ENCODE peak calls at places on chromosomes 2 and 18, in nine cellular contexts. B is psoas muscle, T is small intestine, Q is HepG2, M is endodermal cell, O is dorsolateral prefrontal cortex, U is adrenal gland, J is iPS DF 6.9, H is uterus. L is an unnamed sample.

GRCh38 chr2:11612553-11613215 is 57.3 kb downstream of the NTSR2 start:
- DNase-seq in B (no peak), T (no peak), Q (no peak), M (no peak), O (peak), U (no peak), J (no peak), H (no peak), L (no peak)

GRCh38 chr2:241036964-241037421 is 38.6 kb downstream of the SNED1 start:
- DNase-seq in B (no peak), T (no peak), Q (no peak), M (no peak), O (no peak), U (no peak), J (no peak), H (no peak), L (no peak)

GRCh38 chr18:8801263-8801901 is 96.0 kb downstream of the MTCL1 start:
- DNase-seq in B (no peak), T (no peak), Q (no peak), M (no peak), O (no peak), U (no peak), J (no peak), H (no peak), L (peak)

GRCh38 chr2:98457045-98457696 is 12.5 kb downstream of the INPP4A start:
- DNase-seq in B (no peak), T (no peak), Q (no peak), M (peak), O (no peak), U (no peak), J (no peak), H (no peak), L (peak)

GRCh38 chr2:228689049-228689448 is 507.6 kb upstream of the SPHKAP start:
- DNase-seq in B (no peak), T (no peak), Q (no peak), M (peak), O (no peak), U (no peak), J (peak), H (no peak), L (peak)

GRCh38 chr18:79476918-79477685 is 81.4 kb downstream of the NFATC1 start:
- DNase-seq in B (peak), T (no peak), Q (peak), M (no peak), O (no peak), U (no peak), J (no peak), H (no peak), L (no peak)

GRCh38 chr2:30770791-30771190 is 36.5 kb downstream of the CAPN13 start:
- DNase-seq in B (no peak), T (no peak), Q (no peak), M (peak), O (no peak), U (no peak), J (no peak), H (no peak), L (no peak)

GRCh38 chr2:107936427-107937359 is 49.6 kb upstream of the SLC5A7 start:
- DNase-seq in B (no peak), T (peak), Q (peak), M (peak), O (no peak), U (no peak), J (no peak), H (no peak), L (peak)

GRCh38 chr18:23163786-23164583 is 28.7 kb downstream of the CABLES1 start:
- DNase-seq in B (no peak), T (no peak), Q (no peak), M (peak), O (no peak), U (no peak), J (no peak), H (no peak), L (no peak)

GRCh38 chr2:130728007-130728454 is 839 bp upstream of the GPR148 start:
- DNase-seq in B (no peak), T (no peak), Q (no peak), M (no peak), O (no peak), U (peak), J (no peak), H (no peak), L (peak)

GRCh38 chr2:14773696-14774095 is 141.2 kb downstream of the LRATD1 start:
- DNase-seq in B (no peak), T (no peak), Q (no peak), M (no peak), O (no peak), U (no peak), J (no peak), H (no peak), L (no peak)

GRCh38 chr2:25232248-25232825 is 64.0 kb upstream of the POMC start:
- DNase-seq in B (no peak), T (no peak), Q (no peak), M (no peak), O (no peak), U (no peak), J (no peak), H (no peak), L (no peak)

GRCh38 chr18:23675236-23675635 is 12.5 kb upstream of the ANKRD29 start:
- DNase-seq in B (no peak), T (no peak), Q (no peak), M (no peak), O (no peak), U (no peak), J (no peak), H (no peak), L (no peak)

GRCh38 chr18:74281639-74282358 is 10.0 kb downstream of the CYB5A start:
- DNase-seq in B (no peak), T (no peak), Q (peak), M (no peak), O (no peak), U (peak), J (no peak), H (no peak), L (peak)

GRCh38 chr2:148814853-148815419 is 60.1 kb upstream of the KIF5C start:
- DNase-seq in B (no peak), T (no peak), Q (no peak), M (no peak), O (no peak), U (peak), J (no peak), H (peak), L (peak)
- H3K4me3 ChIP-seq in B (no peak), T (no peak), Q (no peak), M (no peak), O (no peak), U (no peak), J (no peak), H (no peak), L (no peak)

GRCh38 chr2:62672601-62673000 is 32.9 kb upstream of the EHBP1 start:
- DNase-seq in B (no peak), T (no peak), Q (peak), M (peak), O (no peak), U (peak), J (peak), H (no peak), L (peak)
- H3K27ac ChIP-seq in B (no peak), T (no peak), Q (no peak), M (peak), O (no peak), U (no peak), J (no peak), H (peak), L (peak)

GRCh38 chr2:8525582-8526402 is 156.1 kb upstream of the ID2 start:
- DNase-seq in B (peak), T (peak), Q (peak), M (peak), O (peak), U (peak), J (no peak), H (peak), L (peak)

GRCh38 chr2:8524388-8524787 is 157.5 kb upstream of the ID2 start:
- DNase-seq in B (no peak), T (no peak), Q (no peak), M (no peak), O (no peak), U (peak), J (no peak), H (no peak), L (no peak)

GRCh38 chr2:8526403-8526696 is 155.5 kb upstream of the ID2 start:
- DNase-seq in B (no peak), T (no peak), Q (no peak), M (no peak), O (no peak), U (no peak), J (no peak), H (no peak), L (no peak)

GRCh38 chr2:8524823-8525222 is 157.0 kb upstream of the ID2 start:
- DNase-seq in B (no peak), T (no peak), Q (no peak), M (no peak), O (no peak), U (no peak), J (no peak), H (no peak), L (no peak)

DNA sequence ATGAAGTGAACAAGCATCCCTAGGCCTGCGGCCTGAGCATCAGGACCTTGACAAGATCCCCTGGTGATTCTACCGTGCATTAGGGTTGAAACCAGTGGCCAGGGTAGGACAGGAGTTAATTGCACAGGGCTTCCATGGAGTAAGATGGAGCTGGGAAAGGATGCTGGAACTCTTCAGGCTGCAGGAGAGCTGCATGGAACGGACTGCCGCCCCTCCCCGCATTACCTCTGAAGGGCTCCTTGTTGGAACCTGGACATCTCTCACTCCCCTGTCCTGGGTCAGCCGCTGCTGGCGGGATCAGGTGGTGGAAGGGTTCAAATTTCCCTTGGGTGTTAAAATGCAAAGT is 156.6 kb upstream of the ID2 start:
- DNase-seq in B (no peak), T (no peak), Q (no peak), M (no peak), O (no peak), U (no peak), J (no peak), H (no peak), L (no peak)
- H3K4me3 ChIP-seq in B (no peak), T (no peak), Q (no peak), M (no peak), O (no peak), U (no peak), J (no peak), H (no peak), L (no peak)

DNA sequence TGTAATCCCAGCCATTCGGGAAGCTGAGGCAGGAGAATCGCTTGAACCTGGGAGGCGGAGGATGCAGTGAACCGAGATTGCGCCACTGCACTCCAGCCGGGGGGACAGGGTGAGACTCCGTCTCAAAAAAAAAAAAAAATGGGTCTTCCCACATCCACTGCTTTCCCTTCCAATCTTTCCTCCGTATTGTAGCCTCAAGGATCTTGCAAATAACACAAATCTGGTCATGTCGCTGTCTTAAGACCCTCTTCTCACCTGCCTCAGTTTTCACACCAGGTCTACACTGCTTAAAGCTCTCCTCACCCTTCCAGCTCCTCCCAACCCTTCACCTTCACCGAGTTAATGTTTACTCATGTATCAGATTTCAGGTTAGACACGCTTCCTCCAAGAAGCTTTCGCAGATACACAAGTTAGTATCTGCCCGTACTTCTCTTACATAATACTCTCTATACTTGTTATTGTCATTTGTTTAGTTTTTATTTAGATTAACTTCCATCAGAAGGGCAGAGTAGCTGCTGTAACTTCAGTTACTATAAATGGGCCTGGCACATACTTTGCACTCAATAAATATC is 1.5 kb downstream of the IER3IP1 start:
- DNase-seq in B (no peak), T (peak), Q (no peak), M (no peak), O (no peak), U (no peak), J (no peak), H (no peak), L (no peak)
- H3K27ac ChIP-seq in B (no peak), T (no peak), Q (no peak), M (no peak), O (no peak), U (no peak), J (no peak), H (no peak), L (no peak)

L was measured in cardiac muscle cell.